ENCODE peak calls at places on chromosomes 3 and 15, in six cellular contexts. One of them, this sample, is unnamed.

GRCh38 chr3:144921710-144922109 is 950.1 kb downstream of the DIPK2A start:
- DNase-seq in H1: no peak
- DNase-seq in K562: no peak
- DNase-seq in HepG2: no peak
- DNase-seq in SK-N-SH: no peak
- DNase-seq in HCT116: no peak
- DNase-seq in this sample: no peak

GRCh38 chr15:28900892-28901586 is 15.3 kb downstream of the APBA2 start:
- DNase-seq in HepG2: no peak
- DNase-seq in HCT116: no peak
- DNase-seq in H1: no peak
- DNase-seq in SK-N-SH: no peak
- DNase-seq in K562: no peak
- DNase-seq in this sample: no peak

GRCh38 chr3:120497318-120497717 is 46.5 kb upstream of the FSTL1 start:
- DNase-seq in SK-N-SH: no peak
- DNase-seq in HepG2: no peak
- DNase-seq in HCT116: no peak
- DNase-seq in K562: no peak
- DNase-seq in H1: no peak
- DNase-seq in this sample: peak

GRCh38 chr15:42581272-42581730 is 5.9 kb downstream of the STARD9 start:
- DNase-seq in K562: peak
- DNase-seq in SK-N-SH: peak
- DNase-seq in HCT116: no peak
- DNase-seq in HepG2: peak
- DNase-seq in H1: peak
- DNase-seq in this sample: peak

GRCh38 chr15:41926184-41927056 is 32.6 kb upstream of the SPTBN5 start:
- DNase-seq in HCT116: no peak
- DNase-seq in K562: no peak
- DNase-seq in SK-N-SH: no peak
- DNase-seq in H1: no peak
- DNase-seq in HepG2: peak
- DNase-seq in this sample: no peak

GRCh38 chr15:29132786-29133185 is 136.8 kb downstream of the NSMCE3 start:
- DNase-seq in HepG2: no peak
- DNase-seq in K562: no peak
- DNase-seq in SK-N-SH: peak
- DNase-seq in HCT116: no peak
- DNase-seq in H1: no peak
- DNase-seq in this sample: no peak

GRCh38 chr3:50272911-50273688 is 4.2 kb downstream of the SEMA3B start:
- DNase-seq in HepG2: peak
- DNase-seq in SK-N-SH: peak
- DNase-seq in K562: peak
- DNase-seq in HCT116: no peak
- DNase-seq in H1: no peak
- DNase-seq in this sample: peak

GRCh38 chr15:86089422-86089821 is 9.8 kb downstream of the AGBL1 start:
- DNase-seq in HCT116: no peak
- DNase-seq in SK-N-SH: no peak
- DNase-seq in HepG2: no peak
- DNase-seq in K562: no peak
- DNase-seq in H1: no peak
- DNase-seq in this sample: no peak

GRCh38 chr3:72123908-72124441 is 339.0 kb upstream of the PROK2 start:
- DNase-seq in HepG2: peak
- DNase-seq in HCT116: peak
- DNase-seq in SK-N-SH: no peak
- DNase-seq in K562: no peak
- DNase-seq in H1: no peak
- DNase-seq in this sample: no peak

GRCh38 chr15:95664435-95664834 is 666.1 kb upstream of the NR2F2 start:
- DNase-seq in HCT116: no peak
- DNase-seq in SK-N-SH: no peak
- DNase-seq in HepG2: no peak
- DNase-seq in K562: no peak
- DNase-seq in H1: no peak
- DNase-seq in this sample: no peak

GRCh38 chr3:40070816-40071215 is 238.7 kb upstream of the EIF1B start:
- DNase-seq in SK-N-SH: no peak
- DNase-seq in HCT116: no peak
- DNase-seq in H1: no peak
- DNase-seq in HepG2: no peak
- DNase-seq in K562: no peak
- DNase-seq in this sample: no peak

GRCh38 chr3:126401611-126402160 is 7.0 kb downstream of the CFAP100 start:
- DNase-seq in SK-N-SH: no peak
- DNase-seq in K562: no peak
- DNase-seq in HepG2: no peak
- DNase-seq in H1: no peak
- DNase-seq in HCT116: no peak
- DNase-seq in this sample: no peak

GRCh38 chr3:11185564-11186317 is 31.4 kb downstream of the HRH1 start:
- DNase-seq in SK-N-SH: no peak
- DNase-seq in K562: no peak
- DNase-seq in HCT116: peak
- DNase-seq in H1: no peak
- DNase-seq in HepG2: no peak
- DNase-seq in this sample: peak

GRCh38 chr3:4497884-4498283 is 4.7 kb downstream of the ITPR1 start:
- DNase-seq in SK-N-SH: no peak
- DNase-seq in HepG2: no peak
- DNase-seq in H1: no peak
- DNase-seq in K562: no peak
- DNase-seq in HCT116: no peak
- DNase-seq in this sample: no peak

GRCh38 chr3:125079675-125080045 is 23.9 kb upstream of the HEG1 start:
- DNase-seq in H1: no peak
- DNase-seq in K562: no peak
- DNase-seq in HepG2: peak
- DNase-seq in SK-N-SH: no peak
- DNase-seq in HCT116: peak
- DNase-seq in this sample: no peak

GRCh38 chr15:73685981-73686380 is 1.8 kb downstream of the CD276 start:
- DNase-seq in HepG2: no peak
- DNase-seq in SK-N-SH: no peak
- DNase-seq in K562: no peak
- DNase-seq in H1: no peak
- DNase-seq in HCT116: no peak
- DNase-seq in this sample: no peak

GRCh38 chr3:183584246-183584913 is 28.9 kb upstream of the KLHL6 start:
- DNase-seq in SK-N-SH: peak
- DNase-seq in HCT116: no peak
- DNase-seq in K562: no peak
- DNase-seq in HepG2: no peak
- DNase-seq in H1: no peak
- DNase-seq in this sample: no peak

DNA sequence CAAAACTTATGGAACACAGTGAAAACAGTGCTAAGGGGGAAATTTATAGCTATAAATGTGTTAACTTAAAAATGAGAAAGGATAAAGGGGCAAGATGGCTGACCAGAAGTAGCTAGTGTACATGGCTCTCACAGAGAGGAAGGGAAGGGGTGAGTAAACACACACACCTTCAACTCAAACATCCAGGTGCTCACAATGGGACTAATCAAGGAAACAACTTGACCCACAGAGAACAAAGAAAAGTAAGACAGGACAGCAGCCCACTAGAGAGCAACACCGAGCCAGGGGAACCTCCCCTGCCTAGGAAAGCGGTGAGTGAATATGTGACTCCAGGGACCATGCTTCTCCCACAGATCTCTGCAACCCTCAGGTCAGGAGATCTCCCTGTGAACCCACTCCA is 85.0 kb upstream of the UBP1 start:
- DNase-seq in K562: no peak
- DNase-seq in HepG2: no peak
- DNase-seq in HCT116: no peak
- DNase-seq in SK-N-SH: no peak
- DNase-seq in H1: no peak
- DNase-seq in this sample: no peak
- TF ChIP-seq JUND in K562: no peak
- TF ChIP-seq JUND in HepG2: no peak
- TF ChIP-seq JUND in HCT116: no peak
- TF ChIP-seq JUND in SK-N-SH: no peak
- TF ChIP-seq JUND in H1: no peak
- TF ChIP-seq JUND in this sample: no peak

GRCh38 chr15:72585659-72586058 is 68.8 kb upstream of the GOLGA6B start:
- DNase-seq in HCT116: no peak
- DNase-seq in HepG2: peak
- DNase-seq in H1: no peak
- DNase-seq in SK-N-SH: no peak
- DNase-seq in K562: no peak
- DNase-seq in this sample: peak
- TF ChIP-seq JUND in HCT116: no peak
- TF ChIP-seq JUND in HepG2: no peak
- TF ChIP-seq JUND in H1: no peak
- TF ChIP-seq JUND in SK-N-SH: no peak
- TF ChIP-seq JUND in K562: no peak
- TF ChIP-seq JUND in this sample: no peak

GRCh38 chr3:12318758-12319621 is 30.1 kb downstream of the PPARG start:
- DNase-seq in SK-N-SH: no peak
- DNase-seq in H1: no peak
- DNase-seq in HCT116: no peak
- DNase-seq in HepG2: no peak
- DNase-seq in K562: no peak
- DNase-seq in this sample: no peak
- TF ChIP-seq JUND in SK-N-SH: no peak
- TF ChIP-seq JUND in H1: no peak
- TF ChIP-seq JUND in HCT116: no peak
- TF ChIP-seq JUND in HepG2: no peak
- TF ChIP-seq JUND in K562: no peak
- TF ChIP-seq JUND in this sample: no peak

GRCh38 chr15:77482570-77482969 is 61.9 kb downstream of the HMG20A start:
- DNase-seq in H1: no peak
- DNase-seq in HCT116: no peak
- DNase-seq in K562: no peak
- DNase-seq in SK-N-SH: no peak
- DNase-seq in HepG2: no peak
- DNase-seq in this sample: no peak
- TF ChIP-seq JUND in H1: no peak
- TF ChIP-seq JUND in HCT116: no peak
- TF ChIP-seq JUND in K562: no peak
- TF ChIP-seq JUND in SK-N-SH: peak
- TF ChIP-seq JUND in HepG2: no peak
- TF ChIP-seq JUND in this sample: no peak

GRCh38 chr15:40543631-40544294 is 21.1 kb downstream of the CCDC32 start:
- DNase-seq in HCT116: no peak
- DNase-seq in K562: no peak
- DNase-seq in SK-N-SH: no peak
- DNase-seq in H1: no peak
- DNase-seq in HepG2: no peak
- DNase-seq in this sample: no peak
- TF ChIP-seq JUND in HCT116: no peak
- TF ChIP-seq JUND in K562: no peak
- TF ChIP-seq JUND in SK-N-SH: no peak
- TF ChIP-seq JUND in H1: no peak
- TF ChIP-seq JUND in HepG2: no peak
- TF ChIP-seq JUND in this sample: no peak

DNA sequence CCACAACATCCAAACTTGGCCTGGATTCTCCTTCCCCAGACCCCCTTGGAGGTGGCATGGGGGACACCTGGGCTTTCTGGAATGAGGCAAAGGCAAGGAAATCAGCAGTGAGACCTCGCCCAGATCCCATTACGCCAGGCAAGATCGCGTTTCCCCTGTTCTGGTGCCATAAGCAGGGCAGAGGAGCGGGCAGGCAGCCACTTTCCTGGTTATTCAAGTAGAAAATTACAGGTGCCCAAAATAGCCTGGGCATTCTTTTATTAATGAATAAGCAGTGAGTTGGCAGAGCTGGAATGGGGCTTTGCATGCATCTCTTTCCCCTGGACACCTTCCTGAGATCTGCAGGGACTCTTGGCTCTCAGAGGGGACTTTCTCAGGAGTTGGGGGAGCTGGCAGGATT is 31.5 kb upstream of the FAM107A start:
- DNase-seq in HepG2: no peak
- DNase-seq in K562: no peak
- DNase-seq in SK-N-SH: no peak
- DNase-seq in H1: no peak
- DNase-seq in HCT116: no peak
- DNase-seq in this sample: no peak
- TF ChIP-seq JUND in HepG2: no peak
- TF ChIP-seq JUND in K562: no peak
- TF ChIP-seq JUND in SK-N-SH: no peak
- TF ChIP-seq JUND in H1: no peak
- TF ChIP-seq JUND in HCT116: no peak
- TF ChIP-seq JUND in this sample: no peak